ENCODE peak calls at places on chromosomes 5 and 9, in eight cellular contexts. J, N, F, M, T, Q, P and B are unnamed samples.

GRCh38 chr9:68844623-68845612 is 139.9 kb downstream of the PIP5K1B start:
- DNase-seq in J (peak), N (no peak), F (no peak), M (peak), T (peak), Q (peak), P (no peak), B (peak)

GRCh38 chr9:79257671-79258410 is 313.9 kb upstream of the TLE4 start:
- DNase-seq in J (no peak), N (no peak), F (no peak), M (no peak), T (no peak), Q (no peak), P (no peak), B (no peak)

GRCh38 chr9:135821116-135821515 is 86.2 kb downstream of the CAMSAP1 start:
- DNase-seq in J (no peak), N (no peak), F (no peak), M (no peak), T (no peak), Q (no peak), P (no peak), B (no peak)

GRCh38 chr5:172758077-172758835 is 12.7 kb downstream of the DUSP1 start:
- DNase-seq in J (peak), N (no peak), F (no peak), M (no peak), T (no peak), Q (no peak), P (no peak), B (no peak)

GRCh38 chr5:76331139-76331538 is 71.9 kb upstream of the IQGAP2 start:
- DNase-seq in J (no peak), N (no peak), F (no peak), M (no peak), T (peak), Q (no peak), P (peak), B (no peak)

GRCh38 chr9:3906437-3907213 is 380.8 kb upstream of the RFX3 start:
- DNase-seq in J (peak), N (no peak), F (no peak), M (no peak), T (no peak), Q (no peak), P (no peak), B (no peak)

GRCh38 chr9:114884787-114885452 is 45.5 kb downstream of the TNFSF8 start:
- DNase-seq in J (no peak), N (no peak), F (no peak), M (peak), T (no peak), Q (no peak), P (no peak), B (no peak)

GRCh38 chr5:141150993-141151325 is 1.1 kb downstream of the PCDHB6 start:
- DNase-seq in J (no peak), N (no peak), F (no peak), M (no peak), T (no peak), Q (no peak), P (no peak), B (no peak)

GRCh38 chr5:84392836-84393235 is 8.2 kb upstream of the EDIL3 start:
- DNase-seq in J (no peak), N (no peak), F (no peak), M (no peak), T (no peak), Q (no peak), P (no peak), B (no peak)

GRCh38 chr9:106707722-106708121 is 155.2 kb upstream of the ZNF462 start:
- DNase-seq in J (no peak), N (no peak), F (no peak), M (no peak), T (no peak), Q (no peak), P (no peak), B (no peak)